ENCODE peak calls at places on chromosomes 1 and 21, in six cellular contexts. J is H9, F is IMR-90, D is neuronal stem cell, U is H1, W is trophoblast cell. T is an unnamed sample.

GRCh38 chr21:42771503-42771805 is 107.9 kb downstream of the WDR4 start:
- DNase-seq in W (no peak), J (no peak), U (no peak), F (no peak), D (no peak), T (no peak)

GRCh38 chr1:20028125-20028524 is 41.9 kb upstream of the PLA2G5 start:
- DNase-seq in U (no peak), W (no peak), F (no peak), J (no peak), D (no peak), T (no peak)

GRCh38 chr21:42263591-42264131 is 44.7 kb downstream of the ABCG1 start:
- DNase-seq in W (no peak), D (no peak), U (no peak), J (no peak), F (no peak), T (no peak)

GRCh38 chr1:218390625-218391024 is 45.5 kb downstream of the TGFB2 start:
- DNase-seq in J (no peak), U (no peak), F (no peak), W (peak; percentile 75), D (no peak), T (no peak)

GRCh38 chr1:76354236-76354635 is 279.7 kb downstream of the ST6GALNAC3 start:
- DNase-seq in U (no peak), D (no peak), W (no peak), J (no peak), F (no peak), T (no peak)

GRCh38 chr1:30604801-30605440 is 118.5 kb downstream of the MATN1 start:
- DNase-seq in W (no peak), F (no peak), U (no peak), J (no peak), D (no peak), T (no peak)

GRCh38 chr1:52141513-52142219 is at the start of gene ZFYVE9:
- DNase-seq in U (peak; percentile 88), W (peak; percentile 90), F (peak; percentile 76), D (peak; percentile 85), J (peak; percentile 77), T (peak; percentile 78)

GRCh38 chr1:52159033-52159789 is 17.3 kb downstream of the ZFYVE9 start:
- DNase-seq in W (peak; percentile 34), J (no peak), F (peak; percentile 36), D (no peak), U (no peak), T (no peak)

GRCh38 chr1:207817778-207818751 is 66.2 kb downstream of the CD46 start:
- DNase-seq in D (no peak), F (no peak), J (no peak), U (no peak), W (no peak), T (no peak)

GRCh38 chr1:204648576-204648975 is 37.0 kb downstream of the LRRN2 start:
- DNase-seq in U (no peak), W (no peak), J (no peak), F (no peak), D (no peak), T (no peak)

GRCh38 chr1:204645666-204646065 is 39.9 kb downstream of the LRRN2 start:
- DNase-seq in D (no peak), J (no peak), U (no peak), F (no peak), W (no peak), T (no peak)

GRCh38 chr1:204647805-204648153 is 37.8 kb downstream of the LRRN2 start:
- DNase-seq in F (no peak), W (no peak), U (no peak), D (no peak), J (no peak), T (no peak)

GRCh38 chr1:204645251-204645650 is 40.3 kb downstream of the LRRN2 start:
- DNase-seq in F (no peak), J (no peak), U (no peak), W (no peak), D (no peak), T (no peak)

DNA sequence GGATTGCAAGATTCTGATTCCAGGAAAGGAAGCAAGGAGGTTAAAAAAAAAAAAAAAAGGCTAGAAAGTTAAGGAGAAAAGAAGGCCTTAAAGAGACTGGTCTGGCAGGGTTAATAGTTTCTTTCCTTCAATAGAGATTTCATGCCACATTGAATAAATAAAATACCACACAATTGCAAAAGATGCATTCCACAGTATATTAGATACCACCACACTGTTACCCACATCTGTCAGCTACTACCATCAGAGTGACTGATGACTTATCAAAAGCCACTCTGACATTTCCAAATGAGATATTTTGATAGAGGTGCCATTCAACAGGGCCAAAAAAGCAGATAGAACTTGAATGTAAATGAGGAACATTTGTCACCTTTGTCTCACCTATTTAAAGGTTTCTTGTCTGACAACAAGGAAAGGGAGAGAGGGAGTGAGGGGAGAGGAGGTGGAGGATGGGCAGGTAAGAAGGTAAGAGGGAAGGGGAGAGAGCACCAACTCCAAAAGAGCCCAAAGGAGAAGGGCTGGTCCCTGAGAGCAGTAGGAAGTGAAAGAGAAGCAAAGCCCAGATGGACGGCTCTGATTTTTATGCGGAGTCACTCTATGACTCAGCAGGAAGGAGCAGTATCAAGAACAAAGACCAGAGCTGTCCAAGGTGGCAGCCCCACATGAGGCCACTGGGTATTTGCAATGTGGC is 38.3 kb downstream of the LRRN2 start:
- DNase-seq in J (peak; percentile 65), F (peak; percentile 70), W (peak; percentile 64), D (peak; percentile 39), U (no peak), T (peak; percentile 83)
- H3K9ac ChIP-seq in J (no peak overlapping the region), F (no peak overlapping the region), W (no peak overlapping the region), D (no peak overlapping the region), U (no peak overlapping the region), T (no peak overlapping the region)

GRCh38 chr1:159947942-159948341 is 2.5 kb upstream of the IGSF9 start:
- DNase-seq in D (no peak), J (no peak), F (no peak), W (no peak), U (no peak), T (no peak)
- H3K14ac ChIP-seq in D (no peak overlapping the region), J (no peak overlapping the region), F (no peak overlapping the region), W (no peak overlapping the region), U (no peak overlapping the region), T (no peak overlapping the region)

GRCh38 chr1:65813956-65814355 is 21.3 kb downstream of the PDE4B start:
- DNase-seq in W (peak; percentile 44), J (no peak), U (no peak), F (peak; percentile 49), D (no peak), T (no peak)

GRCh38 chr1:65817891-65818290 is 25.2 kb downstream of the PDE4B start:
- DNase-seq in D (no peak), F (no peak), W (no peak), J (no peak), U (no peak), T (no peak)

GRCh38 chr1:65814752-65815151 is 22.1 kb downstream of the PDE4B start:
- DNase-seq in F (no peak), W (no peak), D (no peak), J (no peak), U (no peak), T (no peak)

DNA sequence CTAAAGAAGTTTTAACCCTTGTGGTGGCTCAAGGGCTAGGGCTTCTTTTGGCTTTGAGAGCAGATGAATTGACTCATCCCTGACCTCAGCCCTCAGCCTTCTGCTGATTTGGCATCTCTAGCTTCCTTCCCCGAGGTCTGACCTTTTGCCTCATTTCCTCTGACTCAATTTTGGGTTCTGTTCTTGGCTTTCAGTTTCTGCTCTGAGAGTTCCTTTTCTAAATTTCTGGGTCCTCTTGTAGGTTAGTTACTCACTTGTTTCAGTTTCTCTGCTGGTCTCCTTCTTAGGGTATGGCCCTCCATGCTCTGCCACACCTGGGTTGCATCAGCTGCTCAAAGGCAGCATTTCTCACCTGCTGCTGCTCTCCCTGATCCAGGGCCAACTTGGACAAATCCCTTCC is 19.4 kb downstream of the PDE4B start:
- DNase-seq in U (no peak), W (peak; percentile 51), J (no peak), D (no peak), F (peak; percentile 95), T (peak; percentile 87)
- H3K9ac ChIP-seq in U (no peak overlapping the region), W (no peak overlapping the region), J (no peak overlapping the region), D (no peak overlapping the region), F (no peak overlapping the region), T (peak overlapping the region; percentile 89)

GRCh38 chr1:54998677-54999076 is at the start of gene BSND:
- DNase-seq in D (no peak), U (no peak), J (no peak), F (no peak), W (no peak), T (no peak)
- H3K14ac ChIP-seq in D (no peak within 1 kb of the TSS), U (no peak within 1 kb of the TSS), J (no peak within 1 kb of the TSS), F (no peak within 1 kb of the TSS), W (no peak within 1 kb of the TSS), T (no peak within 1 kb of the TSS)

GRCh38 chr1:16181887-16182719 is 26.2 kb upstream of the EPHA2 start:
- DNase-seq in D (no peak), F (peak; percentile 89), W (peak; percentile 66), J (peak; percentile 93), U (peak; percentile 82), T (peak; percentile 95)
- H3K9ac ChIP-seq in D (no peak overlapping the region), F (peak overlapping the region; percentile 76), W (no peak overlapping the region), J (no peak overlapping the region), U (no peak overlapping the region), T (peak overlapping the region; percentile 85)

DNA sequence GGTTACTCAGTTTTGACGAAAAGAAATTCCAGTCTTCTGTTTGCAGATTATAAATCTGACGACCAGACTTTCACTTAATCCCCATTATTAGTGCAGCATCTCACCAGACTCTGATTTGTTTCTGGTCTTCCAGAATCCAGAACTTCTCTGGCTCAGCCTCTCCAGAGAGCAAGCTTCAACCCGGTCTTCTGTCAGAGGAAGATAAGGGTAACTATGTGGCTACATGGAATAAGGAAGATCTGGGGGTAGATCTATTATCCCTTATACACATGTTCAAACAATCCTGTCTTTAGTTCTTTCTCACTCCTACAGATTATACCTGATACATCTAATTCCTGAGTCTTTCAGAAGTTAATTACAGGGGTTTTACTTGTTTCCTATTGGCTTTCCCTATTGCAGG is 9.9 kb downstream of the PHTF1 start:
- DNase-seq in U (no peak), D (no peak), J (no peak), F (no peak), W (no peak), T (no peak)
- H3K14ac ChIP-seq in U (no peak overlapping the region), D (no peak overlapping the region), J (no peak overlapping the region), F (no peak overlapping the region), W (no peak overlapping the region), T (no peak overlapping the region)

DNA sequence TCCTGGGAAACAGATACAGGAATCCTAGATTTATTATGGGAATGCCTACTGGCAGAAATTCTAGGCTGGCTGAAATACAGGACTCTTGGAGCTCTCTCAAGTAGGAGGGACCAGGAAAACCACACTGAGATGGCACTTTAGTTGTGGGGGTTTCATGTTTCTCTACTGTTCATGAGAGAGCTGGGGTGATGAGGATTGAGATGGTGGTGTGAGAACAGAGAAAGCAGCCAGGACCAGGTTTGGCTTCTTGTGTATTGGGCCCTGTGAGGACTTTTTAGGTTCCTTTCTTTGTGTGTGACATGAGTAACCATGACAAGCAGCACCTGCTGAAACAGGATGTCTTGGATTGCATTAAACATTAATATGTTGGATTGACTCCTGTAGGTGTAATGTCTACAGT is 4.9 kb downstream of the ARID1A start:
- DNase-seq in U (no peak), W (no peak), F (peak; percentile 60), J (no peak), D (no peak), T (no peak)
- H3K9ac ChIP-seq in U (no peak overlapping the region), W (no peak overlapping the region), F (no peak overlapping the region), J (no peak overlapping the region), D (no peak overlapping the region), T (peak overlapping the region; percentile 74)